ENCODE peak calls at places on chromosomes 7 and 10, in nine cellular contexts. One of them, this sample, is unnamed.

GRCh38 chr10:128418819-128419218 is 292.6 kb upstream of the MKI67 start:
- DNase-seq in kidney tubule cell: no peak
- DNase-seq in OCI-LY7: no peak
- DNase-seq in activated CD4-positive, alpha-beta T cell treated with anti-CD3 and anti-CD28 coated beads, Interleukin-2, amount 50 U/mL, for 4 hours: no peak
- DNase-seq in heart left ventricle: no peak
- DNase-seq in kidney epithelial cell: no peak
- DNase-seq in stimulated activated CD4-positive, alpha-beta T cell treated with anti-CD3 and anti-CD28 coated beads, Interleukin-2, amount 100 ng/mL, for 48 hours: no peak
- DNase-seq in activated T-helper 1 cell treated with anti-CD3 and anti-CD28 coated beads, Interleukin-2, amount 50 U/mL, for 16 hours: no peak
- DNase-seq in aorta: no peak
- DNase-seq in this sample: no peak

GRCh38 chr10:74262856-74263255 is 111.8 kb downstream of the ADK start:
- DNase-seq in activated CD4-positive, alpha-beta T cell treated with anti-CD3 and anti-CD28 coated beads, Interleukin-2, amount 50 U/mL, for 4 hours: no peak
- DNase-seq in stimulated activated CD4-positive, alpha-beta T cell treated with anti-CD3 and anti-CD28 coated beads, Interleukin-2, amount 100 ng/mL, for 48 hours: no peak
- DNase-seq in activated T-helper 1 cell treated with anti-CD3 and anti-CD28 coated beads, Interleukin-2, amount 50 U/mL, for 16 hours: no peak
- DNase-seq in heart left ventricle: no peak
- DNase-seq in OCI-LY7: no peak
- DNase-seq in aorta: no peak
- DNase-seq in kidney epithelial cell: no peak
- DNase-seq in kidney tubule cell: no peak
- DNase-seq in this sample: no peak

GRCh38 chr10:62244785-62245595 is 23.7 kb downstream of the RTKN2 start:
- DNase-seq in kidney tubule cell: peak; percentile 67
- DNase-seq in activated T-helper 1 cell treated with anti-CD3 and anti-CD28 coated beads, Interleukin-2, amount 50 U/mL, for 16 hours: no peak
- DNase-seq in heart left ventricle: no peak
- DNase-seq in kidney epithelial cell: no peak
- DNase-seq in stimulated activated CD4-positive, alpha-beta T cell treated with anti-CD3 and anti-CD28 coated beads, Interleukin-2, amount 100 ng/mL, for 48 hours: no peak
- DNase-seq in activated CD4-positive, alpha-beta T cell treated with anti-CD3 and anti-CD28 coated beads, Interleukin-2, amount 50 U/mL, for 4 hours: peak; percentile 36
- DNase-seq in aorta: no peak
- DNase-seq in OCI-LY7: peak; percentile 86
- DNase-seq in this sample: peak; percentile 56

GRCh38 chr10:11146402-11147171 is 128.9 kb downstream of the CELF2 start:
- DNase-seq in stimulated activated CD4-positive, alpha-beta T cell treated with anti-CD3 and anti-CD28 coated beads, Interleukin-2, amount 100 ng/mL, for 48 hours: no peak
- DNase-seq in activated CD4-positive, alpha-beta T cell treated with anti-CD3 and anti-CD28 coated beads, Interleukin-2, amount 50 U/mL, for 4 hours: no peak
- DNase-seq in kidney tubule cell: peak; percentile 51
- DNase-seq in activated T-helper 1 cell treated with anti-CD3 and anti-CD28 coated beads, Interleukin-2, amount 50 U/mL, for 16 hours: no peak
- DNase-seq in heart left ventricle: no peak
- DNase-seq in kidney epithelial cell: peak; percentile 47
- DNase-seq in aorta: no peak
- DNase-seq in OCI-LY7: no peak
- DNase-seq in this sample: no peak

GRCh38 chr7:100589341-100589935 is 3.3 kb downstream of the FBXO24 start:
- DNase-seq in OCI-LY7: no peak
- DNase-seq in kidney tubule cell: no peak
- DNase-seq in aorta: no peak
- DNase-seq in heart left ventricle: peak; percentile 34
- DNase-seq in kidney epithelial cell: no peak
- DNase-seq in activated CD4-positive, alpha-beta T cell treated with anti-CD3 and anti-CD28 coated beads, Interleukin-2, amount 50 U/mL, for 4 hours: no peak
- DNase-seq in stimulated activated CD4-positive, alpha-beta T cell treated with anti-CD3 and anti-CD28 coated beads, Interleukin-2, amount 100 ng/mL, for 48 hours: no peak
- DNase-seq in activated T-helper 1 cell treated with anti-CD3 and anti-CD28 coated beads, Interleukin-2, amount 50 U/mL, for 16 hours: no peak
- DNase-seq in this sample: no peak

GRCh38 chr7:79787623-79788022 is 334.2 kb upstream of the MAGI2 start:
- DNase-seq in heart left ventricle: no peak
- DNase-seq in kidney tubule cell: no peak
- DNase-seq in activated CD4-positive, alpha-beta T cell treated with anti-CD3 and anti-CD28 coated beads, Interleukin-2, amount 50 U/mL, for 4 hours: no peak
- DNase-seq in OCI-LY7: no peak
- DNase-seq in aorta: no peak
- DNase-seq in kidney epithelial cell: no peak
- DNase-seq in stimulated activated CD4-positive, alpha-beta T cell treated with anti-CD3 and anti-CD28 coated beads, Interleukin-2, amount 100 ng/mL, for 48 hours: no peak
- DNase-seq in activated T-helper 1 cell treated with anti-CD3 and anti-CD28 coated beads, Interleukin-2, amount 50 U/mL, for 16 hours: no peak
- DNase-seq in this sample: no peak

GRCh38 chr7:116525298-116525912 is 569 bp downstream of the CAV1 start:
- DNase-seq in kidney epithelial cell: no peak
- DNase-seq in OCI-LY7: no peak
- DNase-seq in activated T-helper 1 cell treated with anti-CD3 and anti-CD28 coated beads, Interleukin-2, amount 50 U/mL, for 16 hours: no peak
- DNase-seq in aorta: peak; percentile 81
- DNase-seq in stimulated activated CD4-positive, alpha-beta T cell treated with anti-CD3 and anti-CD28 coated beads, Interleukin-2, amount 100 ng/mL, for 48 hours: no peak
- DNase-seq in kidney tubule cell: peak; percentile 52
- DNase-seq in heart left ventricle: peak; percentile 73
- DNase-seq in activated CD4-positive, alpha-beta T cell treated with anti-CD3 and anti-CD28 coated beads, Interleukin-2, amount 50 U/mL, for 4 hours: peak; percentile 18
- DNase-seq in this sample: peak; percentile 48

GRCh38 chr7:140683657-140684056 is 10.9 kb downstream of the ADCK2 start:
- DNase-seq in OCI-LY7: no peak
- DNase-seq in aorta: no peak
- DNase-seq in kidney epithelial cell: no peak
- DNase-seq in activated CD4-positive, alpha-beta T cell treated with anti-CD3 and anti-CD28 coated beads, Interleukin-2, amount 50 U/mL, for 4 hours: no peak
- DNase-seq in kidney tubule cell: no peak
- DNase-seq in stimulated activated CD4-positive, alpha-beta T cell treated with anti-CD3 and anti-CD28 coated beads, Interleukin-2, amount 100 ng/mL, for 48 hours: no peak
- DNase-seq in activated T-helper 1 cell treated with anti-CD3 and anti-CD28 coated beads, Interleukin-2, amount 50 U/mL, for 16 hours: no peak
- DNase-seq in heart left ventricle: no peak
- DNase-seq in this sample: no peak

GRCh38 chr7:87875151-87876039 is 765 bp downstream of the SLC25A40 start:
- DNase-seq in activated T-helper 1 cell treated with anti-CD3 and anti-CD28 coated beads, Interleukin-2, amount 50 U/mL, for 16 hours: no peak
- DNase-seq in kidney epithelial cell: no peak
- DNase-seq in heart left ventricle: peak; percentile 28
- DNase-seq in stimulated activated CD4-positive, alpha-beta T cell treated with anti-CD3 and anti-CD28 coated beads, Interleukin-2, amount 100 ng/mL, for 48 hours: no peak
- DNase-seq in activated CD4-positive, alpha-beta T cell treated with anti-CD3 and anti-CD28 coated beads, Interleukin-2, amount 50 U/mL, for 4 hours: no peak
- DNase-seq in aorta: peak; percentile 77
- DNase-seq in OCI-LY7: peak; percentile 49
- DNase-seq in kidney tubule cell: peak; percentile 21
- DNase-seq in this sample: no peak

GRCh38 chr7:17532861-17533404 is 234.5 kb downstream of the AHR start:
- DNase-seq in heart left ventricle: no peak
- DNase-seq in kidney epithelial cell: peak; percentile 93
- DNase-seq in aorta: no peak
- DNase-seq in stimulated activated CD4-positive, alpha-beta T cell treated with anti-CD3 and anti-CD28 coated beads, Interleukin-2, amount 100 ng/mL, for 48 hours: no peak
- DNase-seq in OCI-LY7: no peak
- DNase-seq in activated CD4-positive, alpha-beta T cell treated with anti-CD3 and anti-CD28 coated beads, Interleukin-2, amount 50 U/mL, for 4 hours: no peak
- DNase-seq in kidney tubule cell: peak; percentile 98
- DNase-seq in activated T-helper 1 cell treated with anti-CD3 and anti-CD28 coated beads, Interleukin-2, amount 50 U/mL, for 16 hours: no peak
- DNase-seq in this sample: no peak

GRCh38 chr10:33302188-33302829 is 32.2 kb downstream of the NRP1 start:
- DNase-seq in heart left ventricle: no peak
- DNase-seq in OCI-LY7: no peak
- DNase-seq in stimulated activated CD4-positive, alpha-beta T cell treated with anti-CD3 and anti-CD28 coated beads, Interleukin-2, amount 100 ng/mL, for 48 hours: no peak
- DNase-seq in kidney epithelial cell: no peak
- DNase-seq in activated CD4-positive, alpha-beta T cell treated with anti-CD3 and anti-CD28 coated beads, Interleukin-2, amount 50 U/mL, for 4 hours: no peak
- DNase-seq in aorta: no peak
- DNase-seq in activated T-helper 1 cell treated with anti-CD3 and anti-CD28 coated beads, Interleukin-2, amount 50 U/mL, for 16 hours: no peak
- DNase-seq in kidney tubule cell: no peak
- DNase-seq in this sample: no peak

GRCh38 chr10:72274213-72274729 is 547 bp downstream of the DDIT4 start:
- DNase-seq in aorta: peak; percentile 84
- DNase-seq in kidney tubule cell: no peak
- DNase-seq in activated CD4-positive, alpha-beta T cell treated with anti-CD3 and anti-CD28 coated beads, Interleukin-2, amount 50 U/mL, for 4 hours: no peak
- DNase-seq in stimulated activated CD4-positive, alpha-beta T cell treated with anti-CD3 and anti-CD28 coated beads, Interleukin-2, amount 100 ng/mL, for 48 hours: no peak
- DNase-seq in OCI-LY7: no peak
- DNase-seq in heart left ventricle: peak; percentile 50
- DNase-seq in kidney epithelial cell: no peak
- DNase-seq in activated T-helper 1 cell treated with anti-CD3 and anti-CD28 coated beads, Interleukin-2, amount 50 U/mL, for 16 hours: no peak
- DNase-seq in this sample: peak; percentile 56

GRCh38 chr10:104309980-104310978 is 28.0 kb downstream of the ITPRIP start:
- DNase-seq in stimulated activated CD4-positive, alpha-beta T cell treated with anti-CD3 and anti-CD28 coated beads, Interleukin-2, amount 100 ng/mL, for 48 hours: no peak
- DNase-seq in kidney tubule cell: peak; percentile 78
- DNase-seq in activated CD4-positive, alpha-beta T cell treated with anti-CD3 and anti-CD28 coated beads, Interleukin-2, amount 50 U/mL, for 4 hours: no peak
- DNase-seq in activated T-helper 1 cell treated with anti-CD3 and anti-CD28 coated beads, Interleukin-2, amount 50 U/mL, for 16 hours: no peak
- DNase-seq in aorta: peak; percentile 96
- DNase-seq in kidney epithelial cell: no peak
- DNase-seq in heart left ventricle: peak; percentile 86
- DNase-seq in OCI-LY7: no peak
- DNase-seq in this sample: peak; percentile 63

GRCh38 chr7:99778880-99779279 is 5.1 kb downstream of the CYP3A4 start:
- DNase-seq in OCI-LY7: no peak
- DNase-seq in kidney tubule cell: no peak
- DNase-seq in activated CD4-positive, alpha-beta T cell treated with anti-CD3 and anti-CD28 coated beads, Interleukin-2, amount 50 U/mL, for 4 hours: no peak
- DNase-seq in aorta: no peak
- DNase-seq in stimulated activated CD4-positive, alpha-beta T cell treated with anti-CD3 and anti-CD28 coated beads, Interleukin-2, amount 100 ng/mL, for 48 hours: no peak
- DNase-seq in activated T-helper 1 cell treated with anti-CD3 and anti-CD28 coated beads, Interleukin-2, amount 50 U/mL, for 16 hours: no peak
- DNase-seq in kidney epithelial cell: no peak
- DNase-seq in heart left ventricle: no peak
- DNase-seq in this sample: no peak

GRCh38 chr10:47048533-47048905 is 137.3 kb downstream of the PTPN20 start:
- DNase-seq in aorta: peak; percentile 83
- DNase-seq in activated CD4-positive, alpha-beta T cell treated with anti-CD3 and anti-CD28 coated beads, Interleukin-2, amount 50 U/mL, for 4 hours: no peak
- DNase-seq in kidney epithelial cell: no peak
- DNase-seq in kidney tubule cell: no peak
- DNase-seq in stimulated activated CD4-positive, alpha-beta T cell treated with anti-CD3 and anti-CD28 coated beads, Interleukin-2, amount 100 ng/mL, for 48 hours: no peak
- DNase-seq in heart left ventricle: peak; percentile 30
- DNase-seq in OCI-LY7: no peak
- DNase-seq in activated T-helper 1 cell treated with anti-CD3 and anti-CD28 coated beads, Interleukin-2, amount 50 U/mL, for 16 hours: no peak
- DNase-seq in this sample: no peak

GRCh38 chr10:124917939-124918830 is 23.7 kb upstream of the ZRANB1 start:
- DNase-seq in stimulated activated CD4-positive, alpha-beta T cell treated with anti-CD3 and anti-CD28 coated beads, Interleukin-2, amount 100 ng/mL, for 48 hours: no peak
- DNase-seq in heart left ventricle: no peak
- DNase-seq in aorta: no peak
- DNase-seq in activated T-helper 1 cell treated with anti-CD3 and anti-CD28 coated beads, Interleukin-2, amount 50 U/mL, for 16 hours: no peak
- DNase-seq in activated CD4-positive, alpha-beta T cell treated with anti-CD3 and anti-CD28 coated beads, Interleukin-2, amount 50 U/mL, for 4 hours: no peak
- DNase-seq in kidney tubule cell: peak; percentile 45
- DNase-seq in kidney epithelial cell: no peak
- DNase-seq in OCI-LY7: no peak
- DNase-seq in this sample: no peak

GRCh38 chr10:31757374-31757773 is 171.3 kb downstream of the ARHGAP12 start:
- DNase-seq in heart left ventricle: peak; percentile 67
- DNase-seq in activated T-helper 1 cell treated with anti-CD3 and anti-CD28 coated beads, Interleukin-2, amount 50 U/mL, for 16 hours: no peak
- DNase-seq in kidney tubule cell: no peak
- DNase-seq in stimulated activated CD4-positive, alpha-beta T cell treated with anti-CD3 and anti-CD28 coated beads, Interleukin-2, amount 100 ng/mL, for 48 hours: no peak
- DNase-seq in activated CD4-positive, alpha-beta T cell treated with anti-CD3 and anti-CD28 coated beads, Interleukin-2, amount 50 U/mL, for 4 hours: no peak
- DNase-seq in OCI-LY7: no peak
- DNase-seq in kidney epithelial cell: no peak
- DNase-seq in aorta: no peak
- DNase-seq in this sample: peak; percentile 81

GRCh38 chr7:102205915-102206314 is 80.8 kb upstream of the SH2B2 start:
- DNase-seq in activated T-helper 1 cell treated with anti-CD3 and anti-CD28 coated beads, Interleukin-2, amount 50 U/mL, for 16 hours: no peak
- DNase-seq in activated CD4-positive, alpha-beta T cell treated with anti-CD3 and anti-CD28 coated beads, Interleukin-2, amount 50 U/mL, for 4 hours: no peak
- DNase-seq in aorta: no peak
- DNase-seq in heart left ventricle: no peak
- DNase-seq in kidney tubule cell: no peak
- DNase-seq in kidney epithelial cell: no peak
- DNase-seq in stimulated activated CD4-positive, alpha-beta T cell treated with anti-CD3 and anti-CD28 coated beads, Interleukin-2, amount 100 ng/mL, for 48 hours: no peak
- DNase-seq in OCI-LY7: no peak
- DNase-seq in this sample: no peak

GRCh38 chr10:84308481-84309304 is 19.7 kb upstream of the CCSER2 start:
- DNase-seq in aorta: no peak
- DNase-seq in activated T-helper 1 cell treated with anti-CD3 and anti-CD28 coated beads, Interleukin-2, amount 50 U/mL, for 16 hours: no peak
- DNase-seq in kidney epithelial cell: peak; percentile 52
- DNase-seq in stimulated activated CD4-positive, alpha-beta T cell treated with anti-CD3 and anti-CD28 coated beads, Interleukin-2, amount 100 ng/mL, for 48 hours: peak; percentile 41
- DNase-seq in activated CD4-positive, alpha-beta T cell treated with anti-CD3 and anti-CD28 coated beads, Interleukin-2, amount 50 U/mL, for 4 hours: peak; percentile 23
- DNase-seq in OCI-LY7: no peak
- DNase-seq in kidney tubule cell: peak; percentile 91
- DNase-seq in heart left ventricle: peak; percentile 67
- DNase-seq in this sample: no peak

GRCh38 chr10:13712799-13713581 is 126.2 kb downstream of the PRPF18 start:
- DNase-seq in kidney tubule cell: peak; percentile 95
- DNase-seq in stimulated activated CD4-positive, alpha-beta T cell treated with anti-CD3 and anti-CD28 coated beads, Interleukin-2, amount 100 ng/mL, for 48 hours: no peak
- DNase-seq in kidney epithelial cell: peak; percentile 93
- DNase-seq in activated CD4-positive, alpha-beta T cell treated with anti-CD3 and anti-CD28 coated beads, Interleukin-2, amount 50 U/mL, for 4 hours: no peak
- DNase-seq in OCI-LY7: peak; percentile 21
- DNase-seq in activated T-helper 1 cell treated with anti-CD3 and anti-CD28 coated beads, Interleukin-2, amount 50 U/mL, for 16 hours: no peak
- DNase-seq in heart left ventricle: peak; percentile 87
- DNase-seq in aorta: peak; percentile 90
- DNase-seq in this sample: peak; percentile 73

GRCh38 chr10:80204801-80205477 is 398 bp downstream of the ANXA11 start:
- DNase-seq in OCI-LY7: peak; percentile 53
- DNase-seq in aorta: peak; percentile 83
- DNase-seq in activated CD4-positive, alpha-beta T cell treated with anti-CD3 and anti-CD28 coated beads, Interleukin-2, amount 50 U/mL, for 4 hours: no peak
- DNase-seq in stimulated activated CD4-positive, alpha-beta T cell treated with anti-CD3 and anti-CD28 coated beads, Interleukin-2, amount 100 ng/mL, for 48 hours: no peak
- DNase-seq in heart left ventricle: peak; percentile 64
- DNase-seq in kidney tubule cell: peak; percentile 31
- DNase-seq in activated T-helper 1 cell treated with anti-CD3 and anti-CD28 coated beads, Interleukin-2, amount 50 U/mL, for 16 hours: peak; percentile 7
- DNase-seq in kidney epithelial cell: no peak
- DNase-seq in this sample: no peak

GRCh38 chr7:88919484-88920131 is 124.1 kb upstream of the TEX47 start:
- DNase-seq in kidney epithelial cell: no peak
- DNase-seq in aorta: no peak
- DNase-seq in activated T-helper 1 cell treated with anti-CD3 and anti-CD28 coated beads, Interleukin-2, amount 50 U/mL, for 16 hours: no peak
- DNase-seq in kidney tubule cell: peak; percentile 20
- DNase-seq in OCI-LY7: no peak
- DNase-seq in heart left ventricle: no peak
- DNase-seq in stimulated activated CD4-positive, alpha-beta T cell treated with anti-CD3 and anti-CD28 coated beads, Interleukin-2, amount 100 ng/mL, for 48 hours: no peak
- DNase-seq in activated CD4-positive, alpha-beta T cell treated with anti-CD3 and anti-CD28 coated beads, Interleukin-2, amount 50 U/mL, for 4 hours: no peak
- DNase-seq in this sample: no peak

GRCh38 chr7:129746857-129747529 is 135.5 kb downstream of the NRF1 start:
- DNase-seq in aorta: no peak
- DNase-seq in activated CD4-positive, alpha-beta T cell treated with anti-CD3 and anti-CD28 coated beads, Interleukin-2, amount 50 U/mL, for 4 hours: no peak
- DNase-seq in kidney tubule cell: no peak
- DNase-seq in stimulated activated CD4-positive, alpha-beta T cell treated with anti-CD3 and anti-CD28 coated beads, Interleukin-2, amount 100 ng/mL, for 48 hours: no peak
- DNase-seq in activated T-helper 1 cell treated with anti-CD3 and anti-CD28 coated beads, Interleukin-2, amount 50 U/mL, for 16 hours: no peak
- DNase-seq in heart left ventricle: no peak
- DNase-seq in kidney epithelial cell: no peak
- DNase-seq in OCI-LY7: no peak
- DNase-seq in this sample: no peak

GRCh38 chr7:38283809-38284208 is 10.4 kb upstream of the TARP start:
- DNase-seq in stimulated activated CD4-positive, alpha-beta T cell treated with anti-CD3 and anti-CD28 coated beads, Interleukin-2, amount 100 ng/mL, for 48 hours: no peak
- DNase-seq in aorta: no peak
- DNase-seq in OCI-LY7: no peak
- DNase-seq in kidney tubule cell: no peak
- DNase-seq in activated CD4-positive, alpha-beta T cell treated with anti-CD3 and anti-CD28 coated beads, Interleukin-2, amount 50 U/mL, for 4 hours: no peak
- DNase-seq in activated T-helper 1 cell treated with anti-CD3 and anti-CD28 coated beads, Interleukin-2, amount 50 U/mL, for 16 hours: no peak
- DNase-seq in heart left ventricle: no peak
- DNase-seq in kidney epithelial cell: no peak
- DNase-seq in this sample: no peak

GRCh38 chr10:96700477-96701099 is 19.7 kb downstream of the PIK3AP1 start:
- DNase-seq in stimulated activated CD4-positive, alpha-beta T cell treated with anti-CD3 and anti-CD28 coated beads, Interleukin-2, amount 100 ng/mL, for 48 hours: no peak
- DNase-seq in heart left ventricle: peak; percentile 47
- DNase-seq in activated T-helper 1 cell treated with anti-CD3 and anti-CD28 coated beads, Interleukin-2, amount 50 U/mL, for 16 hours: no peak
- DNase-seq in OCI-LY7: peak; percentile 96
- DNase-seq in kidney epithelial cell: no peak
- DNase-seq in activated CD4-positive, alpha-beta T cell treated with anti-CD3 and anti-CD28 coated beads, Interleukin-2, amount 50 U/mL, for 4 hours: no peak
- DNase-seq in aorta: no peak
- DNase-seq in kidney tubule cell: no peak
- DNase-seq in this sample: no peak

GRCh38 chr10:14820775-14821154 is 17.1 kb downstream of the CDNF start:
- DNase-seq in aorta: no peak
- DNase-seq in stimulated activated CD4-positive, alpha-beta T cell treated with anti-CD3 and anti-CD28 coated beads, Interleukin-2, amount 100 ng/mL, for 48 hours: no peak
- DNase-seq in heart left ventricle: no peak
- DNase-seq in activated CD4-positive, alpha-beta T cell treated with anti-CD3 and anti-CD28 coated beads, Interleukin-2, amount 50 U/mL, for 4 hours: no peak
- DNase-seq in kidney tubule cell: no peak
- DNase-seq in activated T-helper 1 cell treated with anti-CD3 and anti-CD28 coated beads, Interleukin-2, amount 50 U/mL, for 16 hours: no peak
- DNase-seq in kidney epithelial cell: no peak
- DNase-seq in OCI-LY7: peak; percentile 51
- DNase-seq in this sample: no peak

GRCh38 chr7:27873981-27874957 is 134.3 kb downstream of the TAX1BP1 start:
- DNase-seq in kidney tubule cell: peak; percentile 99
- DNase-seq in aorta: peak; percentile 84
- DNase-seq in activated T-helper 1 cell treated with anti-CD3 and anti-CD28 coated beads, Interleukin-2, amount 50 U/mL, for 16 hours: no peak
- DNase-seq in activated CD4-positive, alpha-beta T cell treated with anti-CD3 and anti-CD28 coated beads, Interleukin-2, amount 50 U/mL, for 4 hours: no peak
- DNase-seq in kidney epithelial cell: peak; percentile 92
- DNase-seq in stimulated activated CD4-positive, alpha-beta T cell treated with anti-CD3 and anti-CD28 coated beads, Interleukin-2, amount 100 ng/mL, for 48 hours: no peak
- DNase-seq in heart left ventricle: peak; percentile 69
- DNase-seq in OCI-LY7: no peak
- DNase-seq in this sample: peak; percentile 35

GRCh38 chr10:125016123-125016522 is 74.2 kb downstream of the ZRANB1 start:
- DNase-seq in kidney epithelial cell: no peak
- DNase-seq in heart left ventricle: no peak
- DNase-seq in kidney tubule cell: no peak
- DNase-seq in activated CD4-positive, alpha-beta T cell treated with anti-CD3 and anti-CD28 coated beads, Interleukin-2, amount 50 U/mL, for 4 hours: no peak
- DNase-seq in activated T-helper 1 cell treated with anti-CD3 and anti-CD28 coated beads, Interleukin-2, amount 50 U/mL, for 16 hours: no peak
- DNase-seq in aorta: peak; percentile 92
- DNase-seq in OCI-LY7: no peak
- DNase-seq in stimulated activated CD4-positive, alpha-beta T cell treated with anti-CD3 and anti-CD28 coated beads, Interleukin-2, amount 100 ng/mL, for 48 hours: no peak
- DNase-seq in this sample: no peak

GRCh38 chr7:32670105-32670504 is 174.8 kb downstream of the AVL9 start:
- DNase-seq in activated CD4-positive, alpha-beta T cell treated with anti-CD3 and anti-CD28 coated beads, Interleukin-2, amount 50 U/mL, for 4 hours: no peak
- DNase-seq in aorta: no peak
- DNase-seq in activated T-helper 1 cell treated with anti-CD3 and anti-CD28 coated beads, Interleukin-2, amount 50 U/mL, for 16 hours: no peak
- DNase-seq in stimulated activated CD4-positive, alpha-beta T cell treated with anti-CD3 and anti-CD28 coated beads, Interleukin-2, amount 100 ng/mL, for 48 hours: no peak
- DNase-seq in kidney epithelial cell: peak; percentile 77
- DNase-seq in OCI-LY7: no peak
- DNase-seq in kidney tubule cell: peak; percentile 93
- DNase-seq in heart left ventricle: no peak
- DNase-seq in this sample: no peak

GRCh38 chr7:132351858-132352539 is 224.3 kb downstream of the PLXNA4 start:
- DNase-seq in OCI-LY7: no peak
- DNase-seq in stimulated activated CD4-positive, alpha-beta T cell treated with anti-CD3 and anti-CD28 coated beads, Interleukin-2, amount 100 ng/mL, for 48 hours: no peak
- DNase-seq in kidney tubule cell: no peak
- DNase-seq in activated T-helper 1 cell treated with anti-CD3 and anti-CD28 coated beads, Interleukin-2, amount 50 U/mL, for 16 hours: no peak
- DNase-seq in heart left ventricle: no peak
- DNase-seq in aorta: peak; percentile 83
- DNase-seq in activated CD4-positive, alpha-beta T cell treated with anti-CD3 and anti-CD28 coated beads, Interleukin-2, amount 50 U/mL, for 4 hours: no peak
- DNase-seq in kidney epithelial cell: no peak
- DNase-seq in this sample: no peak

GRCh38 chr10:74857586-74857985 is 31.2 kb downstream of the KAT6B start:
- DNase-seq in stimulated activated CD4-positive, alpha-beta T cell treated with anti-CD3 and anti-CD28 coated beads, Interleukin-2, amount 100 ng/mL, for 48 hours: no peak
- DNase-seq in activated T-helper 1 cell treated with anti-CD3 and anti-CD28 coated beads, Interleukin-2, amount 50 U/mL, for 16 hours: no peak
- DNase-seq in activated CD4-positive, alpha-beta T cell treated with anti-CD3 and anti-CD28 coated beads, Interleukin-2, amount 50 U/mL, for 4 hours: no peak
- DNase-seq in kidney tubule cell: no peak
- DNase-seq in OCI-LY7: no peak
- DNase-seq in kidney epithelial cell: no peak
- DNase-seq in aorta: no peak
- DNase-seq in heart left ventricle: no peak
- DNase-seq in this sample: no peak